ENCODE peak calls at places on chromosomes 16 and 17, in eight cellular contexts. One of them, this sample, is unnamed.

GRCh38 chr16:3074860-3075545 is 9.6 kb downstream of the IL32 start:
- DNase-seq in psoas muscle: peak; percentile 55
- DNase-seq in BJ: no peak
- DNase-seq in WERI-Rb-1: no peak
- DNase-seq in hepatocyte: no peak
- DNase-seq in left ventricle myocardium inferior: no peak
- DNase-seq in upper lobe of left lung: peak; percentile 77
- DNase-seq in PC-9: no peak
- DNase-seq in this sample: peak; percentile 63

GRCh38 chr17:41486809-41487530 is 2.7 kb downstream of the KRT36 start:
- DNase-seq in PC-9: no peak
- DNase-seq in upper lobe of left lung: peak; percentile 66
- DNase-seq in BJ: no peak
- DNase-seq in left ventricle myocardium inferior: no peak
- DNase-seq in hepatocyte: no peak
- DNase-seq in WERI-Rb-1: peak; percentile 82
- DNase-seq in psoas muscle: no peak
- DNase-seq in this sample: peak; percentile 68

GRCh38 chr17:29168079-29168758 is 12.0 kb downstream of the MYO18A start:
- DNase-seq in psoas muscle: no peak
- DNase-seq in hepatocyte: no peak
- DNase-seq in left ventricle myocardium inferior: no peak
- DNase-seq in WERI-Rb-1: no peak
- DNase-seq in PC-9: no peak
- DNase-seq in BJ: no peak
- DNase-seq in upper lobe of left lung: no peak
- DNase-seq in this sample: no peak

GRCh38 chr16:65064131-65064530 is 57.7 kb downstream of the CDH11 start:
- DNase-seq in psoas muscle: no peak
- DNase-seq in upper lobe of left lung: no peak
- DNase-seq in PC-9: no peak
- DNase-seq in BJ: no peak
- DNase-seq in hepatocyte: no peak
- DNase-seq in WERI-Rb-1: no peak
- DNase-seq in left ventricle myocardium inferior: no peak
- DNase-seq in this sample: no peak

GRCh38 chr17:2083613-2084128 is 28.8 kb downstream of the HIC1 start:
- DNase-seq in upper lobe of left lung: peak; percentile 88
- DNase-seq in hepatocyte: peak; percentile 76
- DNase-seq in WERI-Rb-1: no peak
- DNase-seq in left ventricle myocardium inferior: no peak
- DNase-seq in PC-9: peak; percentile 49
- DNase-seq in psoas muscle: peak; percentile 54
- DNase-seq in BJ: no peak
- DNase-seq in this sample: peak; percentile 44

GRCh38 chr17:75759457-75759856 is 5.5 kb downstream of the GALK1 start:
- DNase-seq in psoas muscle: peak; percentile 25
- DNase-seq in left ventricle myocardium inferior: no peak
- DNase-seq in BJ: no peak
- DNase-seq in upper lobe of left lung: no peak
- DNase-seq in PC-9: no peak
- DNase-seq in hepatocyte: peak; percentile 35
- DNase-seq in WERI-Rb-1: no peak
- DNase-seq in this sample: no peak

GRCh38 chr16:951660-952301 is 19.0 kb downstream of the LMF1 start:
- DNase-seq in psoas muscle: no peak
- DNase-seq in BJ: no peak
- DNase-seq in PC-9: no peak
- DNase-seq in upper lobe of left lung: no peak
- DNase-seq in WERI-Rb-1: no peak
- DNase-seq in left ventricle myocardium inferior: no peak
- DNase-seq in hepatocyte: no peak
- DNase-seq in this sample: no peak

GRCh38 chr17:80371196-80371595 is 43.8 kb upstream of the ENDOV start:
- DNase-seq in hepatocyte: no peak
- DNase-seq in BJ: no peak
- DNase-seq in left ventricle myocardium inferior: no peak
- DNase-seq in psoas muscle: no peak
- DNase-seq in upper lobe of left lung: no peak
- DNase-seq in PC-9: no peak
- DNase-seq in WERI-Rb-1: no peak
- DNase-seq in this sample: no peak

GRCh38 chr16:9260665-9261064 is 169.2 kb downstream of the HAPSTR1 start:
- DNase-seq in hepatocyte: no peak
- DNase-seq in left ventricle myocardium inferior: peak; percentile 36
- DNase-seq in BJ: no peak
- DNase-seq in PC-9: no peak
- DNase-seq in psoas muscle: no peak
- DNase-seq in upper lobe of left lung: no peak
- DNase-seq in WERI-Rb-1: no peak
- DNase-seq in this sample: peak; percentile 37

GRCh38 chr16:81405702-81406113 is 38.9 kb upstream of the CMIP start:
- DNase-seq in left ventricle myocardium inferior: no peak
- DNase-seq in hepatocyte: peak; percentile 88
- DNase-seq in WERI-Rb-1: no peak
- DNase-seq in PC-9: peak; percentile 90
- DNase-seq in upper lobe of left lung: no peak
- DNase-seq in psoas muscle: no peak
- DNase-seq in BJ: peak; percentile 31
- DNase-seq in this sample: no peak

GRCh38 chr16:58614212-58614611 is 15.4 kb downstream of the CNOT1 start:
- DNase-seq in upper lobe of left lung: no peak
- DNase-seq in left ventricle myocardium inferior: no peak
- DNase-seq in psoas muscle: no peak
- DNase-seq in BJ: peak; percentile 49
- DNase-seq in PC-9: no peak
- DNase-seq in hepatocyte: no peak
- DNase-seq in WERI-Rb-1: no peak
- DNase-seq in this sample: no peak

GRCh38 chr17:77909236-77909635 is 49.3 kb upstream of the TNRC6C start:
- DNase-seq in upper lobe of left lung: no peak
- DNase-seq in hepatocyte: no peak
- DNase-seq in BJ: no peak
- DNase-seq in WERI-Rb-1: no peak
- DNase-seq in PC-9: no peak
- DNase-seq in left ventricle myocardium inferior: peak; percentile 48
- DNase-seq in psoas muscle: peak; percentile 67
- DNase-seq in this sample: no peak

GRCh38 chr16:24737391-24737871 is 8.0 kb downstream of the TNRC6A start:
- DNase-seq in WERI-Rb-1: no peak
- DNase-seq in upper lobe of left lung: no peak
- DNase-seq in PC-9: no peak
- DNase-seq in BJ: peak; percentile 12
- DNase-seq in hepatocyte: no peak
- DNase-seq in left ventricle myocardium inferior: no peak
- DNase-seq in psoas muscle: no peak
- DNase-seq in this sample: no peak
- H3K36me3 ChIP-seq in WERI-Rb-1: peaks cover 49% of the 10 kb centered on the region
- H3K36me3 ChIP-seq in upper lobe of left lung: no peaks in the 10 kb centered on the region
- H3K36me3 ChIP-seq in PC-9: peaks cover 6% of the 10 kb centered on the region
- H3K36me3 ChIP-seq in BJ: peaks cover 3% of the 10 kb centered on the region
- H3K36me3 ChIP-seq in hepatocyte: no peaks in the 10 kb centered on the region
- H3K36me3 ChIP-seq in left ventricle myocardium inferior: peaks cover 17% of the 10 kb centered on the region
- H3K36me3 ChIP-seq in psoas muscle: no peaks in the 10 kb centered on the region
- H3K36me3 ChIP-seq in this sample: no peaks in the 10 kb centered on the region

DNA sequence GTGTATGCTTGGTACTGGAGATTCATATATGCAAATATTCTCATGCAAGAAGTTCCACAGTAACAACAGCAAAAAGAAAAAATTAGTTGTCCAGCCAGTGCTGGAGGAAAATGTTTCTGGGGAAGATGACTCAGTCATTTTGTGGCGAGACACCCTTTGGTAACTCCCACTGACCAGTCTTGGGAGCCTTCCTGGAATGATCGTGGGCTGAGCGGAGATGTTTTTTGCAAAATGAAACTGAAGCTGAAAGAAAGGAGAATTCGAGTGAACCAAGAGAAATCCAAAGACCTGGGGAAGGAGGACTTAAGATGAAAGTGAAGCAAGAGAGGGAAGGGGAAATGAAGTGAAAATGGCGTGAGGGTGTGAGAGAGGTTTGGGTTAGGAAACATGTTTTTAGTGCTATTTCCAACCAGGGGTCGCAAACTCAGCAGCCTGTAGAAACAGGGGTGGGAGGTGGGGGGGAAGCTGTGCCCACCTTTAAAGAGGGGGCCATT is 5.2 kb downstream of the ITPRIPL2 start:
- DNase-seq in PC-9: peak; percentile 73
- DNase-seq in WERI-Rb-1: no peak
- DNase-seq in left ventricle myocardium inferior: no peak
- DNase-seq in psoas muscle: no peak
- DNase-seq in upper lobe of left lung: peak; percentile 45
- DNase-seq in BJ: peak; percentile 71
- DNase-seq in hepatocyte: peak; percentile 63
- DNase-seq in this sample: peak; percentile 34
- H3K4me3 ChIP-seq in PC-9: peak overlapping the region; percentile 59
- H3K4me3 ChIP-seq in WERI-Rb-1: no peak overlapping the region
- H3K4me3 ChIP-seq in left ventricle myocardium inferior: peak overlapping the region; percentile 78
- H3K4me3 ChIP-seq in psoas muscle: peak overlapping the region; percentile 94
- H3K4me3 ChIP-seq in upper lobe of left lung: peak overlapping the region; percentile 24
- H3K4me3 ChIP-seq in BJ: peak overlapping the region; percentile 54
- H3K4me3 ChIP-seq in hepatocyte: no peak overlapping the region
- H3K4me3 ChIP-seq in this sample: peak overlapping the region; percentile 33

GRCh38 chr17:82939213-82940030 is 99.6 kb upstream of the ZNF750 start:
- DNase-seq in psoas muscle: peak; percentile 46
- DNase-seq in WERI-Rb-1: no peak
- DNase-seq in left ventricle myocardium inferior: peak; percentile 10
- DNase-seq in BJ: no peak
- DNase-seq in hepatocyte: no peak
- DNase-seq in upper lobe of left lung: peak; percentile 79
- DNase-seq in PC-9: no peak
- DNase-seq in this sample: no peak
- H3K36me3 ChIP-seq in psoas muscle: no peaks in the 10 kb centered on the region
- H3K36me3 ChIP-seq in WERI-Rb-1: peaks cover 95% of the 10 kb centered on the region
- H3K36me3 ChIP-seq in left ventricle myocardium inferior: peaks cover 96% of the 10 kb centered on the region
- H3K36me3 ChIP-seq in BJ: peaks cover 16% of the 10 kb centered on the region
- H3K36me3 ChIP-seq in hepatocyte: no peaks in the 10 kb centered on the region
- H3K36me3 ChIP-seq in upper lobe of left lung: peaks cover 85% of the 10 kb centered on the region
- H3K36me3 ChIP-seq in PC-9: no peaks in the 10 kb centered on the region
- H3K36me3 ChIP-seq in this sample: no peaks in the 10 kb centered on the region

GRCh38 chr16:74298104-74298503 is 1.5 kb downstream of the PSMD7 start:
- DNase-seq in BJ: no peak
- DNase-seq in PC-9: peak; percentile 20
- DNase-seq in WERI-Rb-1: no peak
- DNase-seq in upper lobe of left lung: no peak
- DNase-seq in left ventricle myocardium inferior: no peak
- DNase-seq in psoas muscle: no peak
- DNase-seq in hepatocyte: no peak
- DNase-seq in this sample: no peak

GRCh38 chr16:74296120-74296464 is 522 bp upstream of the PSMD7 start:
- DNase-seq in BJ: no peak
- DNase-seq in WERI-Rb-1: no peak
- DNase-seq in psoas muscle: no peak
- DNase-seq in hepatocyte: no peak
- DNase-seq in left ventricle myocardium inferior: no peak
- DNase-seq in upper lobe of left lung: no peak
- DNase-seq in PC-9: no peak
- DNase-seq in this sample: no peak

GRCh38 chr16:74296465-74297295 is at the start of gene PSMD7:
- DNase-seq in PC-9: peak; percentile 88
- DNase-seq in upper lobe of left lung: peak; percentile 92
- DNase-seq in BJ: peak; percentile 42
- DNase-seq in hepatocyte: peak; percentile 95
- DNase-seq in left ventricle myocardium inferior: peak; percentile 93
- DNase-seq in psoas muscle: peak; percentile 96
- DNase-seq in WERI-Rb-1: peak; percentile 91
- DNase-seq in this sample: peak; percentile 93

GRCh38 chr16:74302341-74302740 is 5.7 kb downstream of the PSMD7 start:
- DNase-seq in psoas muscle: no peak
- DNase-seq in hepatocyte: no peak
- DNase-seq in upper lobe of left lung: no peak
- DNase-seq in WERI-Rb-1: no peak
- DNase-seq in PC-9: no peak
- DNase-seq in BJ: no peak
- DNase-seq in left ventricle myocardium inferior: no peak
- DNase-seq in this sample: no peak

GRCh38 chr16:74297296-74297665 is 667 bp downstream of the PSMD7 start:
- DNase-seq in hepatocyte: peak; percentile 44
- DNase-seq in psoas muscle: peak; percentile 55
- DNase-seq in BJ: no peak
- DNase-seq in upper lobe of left lung: no peak
- DNase-seq in WERI-Rb-1: no peak
- DNase-seq in left ventricle myocardium inferior: no peak
- DNase-seq in PC-9: no peak
- DNase-seq in this sample: peak; percentile 18
- H3K4me3 ChIP-seq in hepatocyte: peak overlapping the region; percentile 84
- H3K4me3 ChIP-seq in psoas muscle: peak overlapping the region; percentile 85
- H3K4me3 ChIP-seq in BJ: peak overlapping the region; percentile 57
- H3K4me3 ChIP-seq in upper lobe of left lung: peak overlapping the region; percentile 76
- H3K4me3 ChIP-seq in WERI-Rb-1: peak overlapping the region; percentile 98
- H3K4me3 ChIP-seq in left ventricle myocardium inferior: peak overlapping the region; percentile 82
- H3K4me3 ChIP-seq in PC-9: peak overlapping the region; percentile 98
- H3K4me3 ChIP-seq in this sample: peak overlapping the region; percentile 66

DNA sequence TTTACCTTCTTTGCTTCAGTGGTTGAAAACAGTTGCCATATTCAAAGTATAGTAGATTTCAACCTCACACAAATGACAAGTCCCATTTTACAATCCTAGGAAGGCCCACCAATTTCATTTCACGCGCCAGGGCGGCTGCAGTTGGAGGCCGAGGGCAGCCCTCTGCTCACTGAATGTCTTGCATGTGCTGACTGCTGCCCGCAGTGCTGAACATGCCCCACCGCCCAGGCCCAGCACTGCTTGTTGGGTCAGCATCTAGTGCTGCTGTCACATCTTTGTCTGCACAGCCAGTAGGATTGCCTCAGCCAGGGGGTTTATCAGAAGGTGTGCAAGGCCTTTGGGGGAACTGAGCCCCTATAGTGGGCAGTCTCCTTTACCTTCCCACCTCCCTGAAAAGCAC is 11.5 kb downstream of the SMCR8 start:
- DNase-seq in BJ: no peak
- DNase-seq in psoas muscle: no peak
- DNase-seq in upper lobe of left lung: no peak
- DNase-seq in hepatocyte: no peak
- DNase-seq in WERI-Rb-1: no peak
- DNase-seq in PC-9: no peak
- DNase-seq in left ventricle myocardium inferior: no peak
- DNase-seq in this sample: no peak
- H3K36me3 ChIP-seq in BJ: peaks cover 29% of the 10 kb centered on the region
- H3K36me3 ChIP-seq in psoas muscle: peaks cover 4% of the 10 kb centered on the region
- H3K36me3 ChIP-seq in upper lobe of left lung: peaks cover 83% of the 10 kb centered on the region
- H3K36me3 ChIP-seq in hepatocyte: no peaks in the 10 kb centered on the region
- H3K36me3 ChIP-seq in WERI-Rb-1: peaks cover 78% of the 10 kb centered on the region
- H3K36me3 ChIP-seq in PC-9: no peaks in the 10 kb centered on the region
- H3K36me3 ChIP-seq in left ventricle myocardium inferior: peaks cover 89% of the 10 kb centered on the region
- H3K36me3 ChIP-seq in this sample: no peaks in the 10 kb centered on the region